ENCODE peak calls at places on chromosome 1, in five cellular contexts. One of them, this sample, is unnamed.

GRCh38 chr1:30704271-30704670 is 19.1 kb downstream of the MATN1 start:
- DNase-seq in CD4-positive, alpha-beta memory T cell: no peak
- DNase-seq in GM10248: no peak
- DNase-seq in OCI-M1: no peak
- DNase-seq in AG04450: no peak
- DNase-seq in this sample: no peak

GRCh38 chr1:236345728-236346127 is 48.4 kb upstream of the EDARADD start:
- DNase-seq in GM10248: no peak
- DNase-seq in CD4-positive, alpha-beta memory T cell: no peak
- DNase-seq in AG04450: no peak
- DNase-seq in OCI-M1: peak
- DNase-seq in this sample: peak

GRCh38 chr1:69702085-69702484 is 134.4 kb downstream of the LRRC7 start:
- DNase-seq in AG04450: no peak
- DNase-seq in OCI-M1: no peak
- DNase-seq in CD4-positive, alpha-beta memory T cell: no peak
- DNase-seq in GM10248: no peak
- DNase-seq in this sample: no peak

GRCh38 chr1:184929711-184930202 is 44.6 kb downstream of the NIBAN1 start:
- DNase-seq in CD4-positive, alpha-beta memory T cell: no peak
- DNase-seq in GM10248: no peak
- DNase-seq in OCI-M1: peak
- DNase-seq in AG04450: no peak
- DNase-seq in this sample: peak

GRCh38 chr1:20063861-20064292 is 6.1 kb upstream of the PLA2G5 start:
- DNase-seq in AG04450: peak
- DNase-seq in GM10248: no peak
- DNase-seq in CD4-positive, alpha-beta memory T cell: no peak
- DNase-seq in OCI-M1: no peak
- DNase-seq in this sample: peak

GRCh38 chr1:26015358-26015757 is 6.2 kb upstream of the EXTL1 start:
- DNase-seq in OCI-M1: peak
- DNase-seq in GM10248: no peak
- DNase-seq in CD4-positive, alpha-beta memory T cell: no peak
- DNase-seq in AG04450: no peak
- DNase-seq in this sample: peak

GRCh38 chr1:210754931-210755670 is 378.8 kb downstream of the KCNH1 start:
- DNase-seq in AG04450: no peak
- DNase-seq in GM10248: no peak
- DNase-seq in OCI-M1: peak
- DNase-seq in CD4-positive, alpha-beta memory T cell: no peak
- DNase-seq in this sample: peak

GRCh38 chr1:60874703-60875102 is 207.7 kb upstream of the NFIA start:
- DNase-seq in AG04450: no peak
- DNase-seq in GM10248: no peak
- DNase-seq in OCI-M1: peak
- DNase-seq in CD4-positive, alpha-beta memory T cell: no peak
- DNase-seq in this sample: peak

GRCh38 chr1:178579562-178579961 is 66.7 kb downstream of the TEX35 start:
- DNase-seq in OCI-M1: no peak
- DNase-seq in AG04450: no peak
- DNase-seq in CD4-positive, alpha-beta memory T cell: no peak
- DNase-seq in GM10248: peak
- DNase-seq in this sample: no peak

GRCh38 chr1:21828075-21828474 is 16.0 kb downstream of the LDLRAD2 start:
- DNase-seq in OCI-M1: no peak
- DNase-seq in GM10248: no peak
- DNase-seq in CD4-positive, alpha-beta memory T cell: no peak
- DNase-seq in AG04450: no peak
- DNase-seq in this sample: no peak

This sample was measured in MCF 10A.